ENCODE peak calls at places on chromosome 6, in six cellular contexts. B is HCT116, Q is GM12878, T is HepG2, K is H1, Y is K562. P is an unnamed sample.

GRCh38 chr6:32415521-32416019 is 8.6 kb upstream of the BTNL2 start:
- DNase-seq in B (peak), Q (no peak), T (peak), K (peak), Y (peak), P (peak)

GRCh38 chr6:115539531-115539930 is 521.2 kb downstream of the FRK start:
- DNase-seq in B (no peak), Q (no peak), T (no peak), K (no peak), Y (no peak), P (no peak)

GRCh38 chr6:75115501-75115900 is 90.4 kb downstream of the COL12A1 start:
- DNase-seq in B (no peak), Q (no peak), T (no peak), K (no peak), Y (no peak), P (peak)

GRCh38 chr6:150006961-150007464 is 18.3 kb downstream of the RAET1L start:
- DNase-seq in B (no peak), Q (no peak), T (no peak), K (no peak), Y (peak), P (no peak)

GRCh38 chr6:163661271-163661671 is 246.8 kb downstream of the QKI start:
- DNase-seq in B (no peak), Q (peak), T (no peak), K (no peak), Y (no peak), P (no peak)

GRCh38 chr6:142886431-142887170 is 58.4 kb downstream of the HIVEP2 start:
- DNase-seq in B (no peak), Q (peak), T (peak), K (no peak), Y (no peak), P (no peak)

GRCh38 chr6:128663238-128663637 is 142.8 kb upstream of the PTPRK start:
- DNase-seq in B (no peak), Q (no peak), T (no peak), K (no peak), Y (no peak), P (no peak)

GRCh38 chr6:43773050-43773956 is 3.3 kb downstream of the VEGFA start:
- DNase-seq in B (peak), Q (no peak), T (peak), K (no peak), Y (peak), P (no peak)

GRCh38 chr6:5403619-5404018 is 142.3 kb downstream of the FARS2 start:
- DNase-seq in B (no peak), Q (no peak), T (no peak), K (no peak), Y (no peak), P (no peak)

GRCh38 chr6:21767891-21768659 is 174.5 kb downstream of the SOX4 start:
- DNase-seq in B (no peak), Q (no peak), T (no peak), K (no peak), Y (no peak), P (no peak)

GRCh38 chr6:150881911-150882481 is 16.5 kb downstream of the MTHFD1L start:
- DNase-seq in B (no peak), Q (no peak), T (peak), K (no peak), Y (no peak), P (no peak)

GRCh38 chr6:8084586-8084985 is 17.8 kb downstream of the EEF1E1 start:
- DNase-seq in B (no peak), Q (no peak), T (peak), K (no peak), Y (no peak), P (no peak)

GRCh38 chr6:84018453-84019061 is 15.0 kb upstream of the MRAP2 start:
- DNase-seq in B (peak), Q (no peak), T (no peak), K (no peak), Y (no peak), P (no peak)

GRCh38 chr6:149567846-149568585 is 1.8 kb downstream of the GINM1 start:
- DNase-seq in B (no peak), Q (no peak), T (no peak), K (no peak), Y (no peak), P (no peak)

GRCh38 chr6:90184334-90185298 is 112.0 kb downstream of the BACH2 start:
- DNase-seq in B (peak), Q (no peak), T (no peak), K (no peak), Y (peak), P (no peak)

GRCh38 chr6:46755867-46756266 is 9.1 kb downstream of the ANKRD66 start:
- DNase-seq in B (no peak), Q (no peak), T (no peak), K (no peak), Y (no peak), P (no peak)

GRCh38 chr6:111478749-111479148 is 4.3 kb downstream of the REV3L start:
- DNase-seq in B (peak), Q (peak), T (peak), K (no peak), Y (no peak), P (peak)

GRCh38 chr6:135261872-135262725 is 81.0 kb downstream of the MYB start:
- DNase-seq in B (no peak), Q (no peak), T (no peak), K (no peak), Y (peak), P (no peak)

GRCh38 chr6:124683507-124683906 is 278.7 kb upstream of the RNF217 start:
- DNase-seq in B (no peak), Q (no peak), T (no peak), K (no peak), Y (no peak), P (peak)

GRCh38 chr6:137202078-137202477 is 17.1 kb downstream of the IFNGR1 start:
- DNase-seq in B (no peak), Q (no peak), T (no peak), K (no peak), Y (no peak), P (no peak)

GRCh38 chr6:36064770-36065396 is 37.3 kb downstream of the MAPK14 start:
- DNase-seq in B (no peak), Q (no peak), T (peak), K (no peak), Y (no peak), P (no peak)

GRCh38 chr6:87588756-87589407 is 905 bp downstream of the RARS2 start:
- DNase-seq in B (no peak), Q (no peak), T (no peak), K (no peak), Y (no peak), P (no peak)

GRCh38 chr6:6007311-6008113 is 787 bp upstream of the NRN1 start:
- DNase-seq in B (no peak), Q (no peak), T (no peak), K (no peak), Y (no peak), P (no peak)

GRCh38 chr6:40477246-40478126 is 109.7 kb downstream of the LRFN2 start:
- DNase-seq in B (no peak), Q (no peak), T (no peak), K (peak), Y (no peak), P (peak)

GRCh38 chr6:150898390-150899170 is 33.1 kb downstream of the MTHFD1L start:
- DNase-seq in B (no peak), Q (peak), T (no peak), K (no peak), Y (no peak), P (no peak)

GRCh38 chr6:79430913-79431312 is 106.3 kb downstream of the LCA5 start:
- DNase-seq in B (no peak), Q (no peak), T (no peak), K (no peak), Y (no peak), P (no peak)

GRCh38 chr6:11740875-11741274 is 37.7 kb downstream of the ADTRP start:
- DNase-seq in B (no peak), Q (no peak), T (no peak), K (no peak), Y (no peak), P (no peak)

GRCh38 chr6:11748591-11748990 is 30.0 kb downstream of the ADTRP start:
- DNase-seq in B (no peak), Q (no peak), T (no peak), K (no peak), Y (no peak), P (no peak)

GRCh38 chr6:11747021-11747420 is 31.6 kb downstream of the ADTRP start:
- DNase-seq in B (no peak), Q (no peak), T (no peak), K (no peak), Y (no peak), P (no peak)

GRCh38 chr6:11744753-11745152 is 33.9 kb downstream of the ADTRP start:
- DNase-seq in B (no peak), Q (no peak), T (no peak), K (no peak), Y (no peak), P (no peak)

DNA sequence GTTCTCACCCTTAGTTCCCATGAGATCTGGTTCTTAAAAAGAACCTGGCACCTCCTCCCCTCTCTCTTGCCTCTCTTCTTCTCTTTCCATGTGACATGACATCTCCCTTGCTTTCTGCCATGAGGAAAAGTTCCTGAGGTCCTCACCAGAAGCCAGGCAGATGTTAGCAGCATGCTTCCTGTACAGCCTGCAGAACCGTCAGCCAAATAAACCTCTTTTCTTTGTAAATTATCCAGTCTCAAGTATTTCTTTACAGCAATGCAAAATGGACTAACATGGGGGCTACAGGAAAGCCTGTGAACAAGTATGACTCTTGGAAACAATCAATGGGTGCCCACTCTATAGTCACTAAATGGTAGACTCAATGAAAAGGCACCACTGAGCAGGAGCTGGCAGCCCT is 34.5 kb downstream of the ADTRP start:
- DNase-seq in B (no peak), Q (no peak), T (no peak), K (no peak), Y (no peak), P (no peak)
- H3K4me3 ChIP-seq in B (no peak), Q (no peak), T (no peak), K (no peak), Y (no peak), P (no peak)

GRCh38 chr6:3809515-3809891 is 39.7 kb upstream of the FAM50B start:
- DNase-seq in B (no peak), Q (no peak), T (no peak), K (no peak), Y (no peak), P (no peak)

GRCh38 chr6:3811191-3811590 is 38.0 kb upstream of the FAM50B start:
- DNase-seq in B (no peak), Q (no peak), T (no peak), K (no peak), Y (no peak), P (no peak)

GRCh38 chr6:3809982-3810381 is 39.2 kb upstream of the FAM50B start:
- DNase-seq in B (no peak), Q (no peak), T (no peak), K (no peak), Y (no peak), P (no peak)

GRCh38 chr6:3808189-3808588 is 41.0 kb upstream of the FAM50B start:
- DNase-seq in B (no peak), Q (no peak), T (no peak), K (no peak), Y (no peak), P (no peak)

GRCh38 chr6:3808759-3809514 is 40.2 kb upstream of the FAM50B start:
- DNase-seq in B (peak), Q (no peak), T (peak), K (no peak), Y (no peak), P (no peak)
- TF ChIP-seq ZNF274 in B (no peak), Q (no peak), T (no peak), K (no peak), Y (no peak), P (no peak)

GRCh38 chr6:17983712-17984111 is 3.7 kb downstream of the KIF13A start:
- DNase-seq in B (no peak), Q (no peak), T (no peak), K (no peak), Y (no peak), P (no peak)

GRCh38 chr6:17984822-17985660 is 2.4 kb downstream of the KIF13A start:
- DNase-seq in B (no peak), Q (no peak), T (no peak), K (no peak), Y (no peak), P (no peak)

GRCh38 chr6:17985934-17986655 is 1.3 kb downstream of the KIF13A start:
- DNase-seq in B (no peak), Q (no peak), T (no peak), K (no peak), Y (no peak), P (no peak)

GRCh38 chr6:17986656-17987575 is 519 bp downstream of the KIF13A start:
- DNase-seq in B (no peak), Q (no peak), T (peak), K (no peak), Y (peak), P (no peak)

DNA sequence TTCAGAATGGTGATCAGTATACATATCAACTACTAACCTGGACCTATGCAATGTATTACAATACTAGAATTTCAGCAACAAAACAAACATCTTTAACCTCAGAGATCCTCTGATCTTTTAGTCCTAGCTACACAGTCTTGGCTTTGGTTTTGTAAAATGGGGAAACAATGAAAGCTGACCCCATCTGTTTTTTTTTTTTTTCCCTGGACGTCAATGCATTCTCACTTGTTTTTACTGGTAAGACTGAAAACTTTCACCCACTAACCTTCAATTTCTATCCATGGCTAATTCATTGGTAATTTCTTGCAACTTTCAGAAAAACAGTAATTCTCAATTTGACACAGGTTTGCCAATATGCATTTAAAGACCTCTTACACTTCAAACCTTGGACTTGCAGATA is 3.0 kb downstream of the KIF13A start:
- DNase-seq in B (no peak), Q (no peak), T (no peak), K (no peak), Y (no peak), P (no peak)
- H3K4me3 ChIP-seq in B (no peak), Q (no peak), T (no peak), K (no peak), Y (no peak), P (no peak)

DNA sequence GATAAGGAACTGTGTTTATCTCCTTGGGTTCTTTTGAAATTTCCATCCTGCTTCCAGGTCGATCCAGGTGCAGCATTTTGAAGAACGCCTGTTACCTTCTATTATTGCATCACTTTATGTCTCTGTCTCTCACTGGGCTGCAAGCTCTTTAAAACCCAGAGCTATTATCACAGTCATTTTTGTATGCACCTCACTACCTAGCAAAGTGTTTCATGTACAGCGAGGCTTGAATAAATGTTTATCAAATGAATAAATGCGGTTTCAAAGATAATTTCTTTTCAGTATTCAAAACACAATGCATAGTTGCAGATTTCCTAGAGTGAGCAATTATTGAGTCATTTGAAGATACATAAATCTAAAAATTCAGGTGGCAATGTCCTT is 34.2 kb downstream of the GFOD1 start:
- DNase-seq in B (no peak), Q (no peak), T (no peak), K (no peak), Y (no peak), P (no peak)
- TF ChIP-seq ZNF274 in B (no peak), Q (no peak), T (no peak), K (no peak), Y (no peak), P (no peak)

DNA sequence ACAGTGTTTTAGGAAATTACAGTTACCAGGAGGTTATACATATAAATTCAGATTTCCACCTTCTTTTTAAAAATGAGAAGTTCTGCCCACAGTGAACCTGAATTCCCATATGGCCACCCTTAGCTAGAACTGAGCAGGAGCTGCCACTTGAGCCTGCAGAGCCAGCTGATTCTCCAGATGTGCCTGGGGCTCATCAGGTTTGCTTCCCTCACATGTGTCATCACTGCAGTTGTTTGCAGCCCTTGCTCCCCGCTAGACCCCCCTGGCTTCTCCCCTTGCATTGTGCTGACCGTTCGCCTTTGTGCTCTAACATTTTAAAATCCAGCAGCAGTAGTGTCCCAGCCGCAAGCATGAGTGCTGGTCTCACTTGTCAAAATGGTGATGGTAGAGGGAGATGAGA is 131.1 kb downstream of the UTRN start:
- DNase-seq in B (no peak), Q (no peak), T (no peak), K (no peak), Y (no peak), P (no peak)
- H3K4me3 ChIP-seq in B (no peak), Q (no peak), T (no peak), K (no peak), Y (no peak), P (no peak)

DNA sequence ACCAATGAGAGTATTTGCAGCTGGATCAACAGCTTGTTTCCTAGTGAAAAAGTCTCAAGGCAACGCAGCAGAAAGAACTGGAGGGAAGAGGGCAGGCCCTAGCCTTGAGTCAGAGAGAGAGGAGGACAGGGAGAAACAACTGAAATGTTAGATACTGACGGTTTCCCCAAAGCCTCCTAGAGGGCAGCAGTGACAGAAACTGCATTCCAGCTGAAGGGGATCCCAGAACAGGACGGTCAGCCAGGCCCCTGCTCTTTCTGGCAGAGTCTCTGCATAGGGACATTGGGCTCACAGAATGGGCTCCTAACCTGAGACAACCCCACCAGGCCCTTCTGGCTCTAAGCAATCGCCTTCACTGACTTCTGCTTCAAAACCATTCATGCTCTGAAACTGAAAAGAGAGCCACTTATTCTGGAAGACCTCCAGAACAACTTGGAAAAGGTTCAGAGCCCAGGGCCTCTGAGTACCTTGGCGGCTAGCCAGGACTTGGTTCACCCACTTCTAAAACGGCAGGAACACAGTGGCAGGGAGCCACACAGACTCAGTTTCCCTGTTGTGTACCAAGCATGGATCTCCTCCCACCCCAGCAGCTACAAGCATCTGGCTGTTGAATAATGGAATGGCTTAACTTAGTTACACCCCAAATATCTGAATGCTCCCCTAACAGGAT is 72.9 kb downstream of the PSMB1 start:
- DNase-seq in B (no peak), Q (no peak), T (no peak), K (peak), Y (no peak), P (peak)
- TF ChIP-seq ZNF274 in B (no peak), Q (no peak), T (no peak), K (no peak), Y (no peak), P (no peak)

P was measured in NT2/D1.